ENCODE peak calls at places on chromosomes 3 and 15, in eight cellular contexts. One of them, this sample, is unnamed.

GRCh38 chr3:121998588-121999473 is 23.2 kb downstream of the ILDR1 start:
- DNase-seq in naive thymus-derived CD8-positive, alpha-beta T cell: no peak
- DNase-seq in nephron progenitor cell: no peak
- DNase-seq in heart left ventricle: no peak
- DNase-seq in mucosa of gallbladder: no peak
- DNase-seq in G401: no peak
- DNase-seq in Panc1: no peak
- DNase-seq in ELR: no peak
- DNase-seq in this sample: no peak

GRCh38 chr3:126105691-126106187 is 21.8 kb upstream of the SLC41A3 start:
- DNase-seq in nephron progenitor cell: no peak
- DNase-seq in mucosa of gallbladder: no peak
- DNase-seq in naive thymus-derived CD8-positive, alpha-beta T cell: peak
- DNase-seq in G401: no peak
- DNase-seq in Panc1: no peak
- DNase-seq in heart left ventricle: no peak
- DNase-seq in ELR: no peak
- DNase-seq in this sample: no peak

GRCh38 chr15:91821458-91821857 is 32.0 kb upstream of the SLCO3A1 start:
- DNase-seq in G401: no peak
- DNase-seq in heart left ventricle: no peak
- DNase-seq in naive thymus-derived CD8-positive, alpha-beta T cell: no peak
- DNase-seq in nephron progenitor cell: no peak
- DNase-seq in ELR: no peak
- DNase-seq in Panc1: no peak
- DNase-seq in mucosa of gallbladder: no peak
- DNase-seq in this sample: no peak

GRCh38 chr3:11690863-11691833 is 47.4 kb upstream of the VGLL4 start:
- DNase-seq in nephron progenitor cell: no peak
- DNase-seq in naive thymus-derived CD8-positive, alpha-beta T cell: no peak
- DNase-seq in heart left ventricle: no peak
- DNase-seq in G401: no peak
- DNase-seq in Panc1: no peak
- DNase-seq in mucosa of gallbladder: no peak
- DNase-seq in ELR: peak
- DNase-seq in this sample: no peak

GRCh38 chr3:12148183-12148940 is 10.3 kb downstream of the TIMP4 start:
- DNase-seq in Panc1: no peak
- DNase-seq in G401: peak
- DNase-seq in heart left ventricle: peak
- DNase-seq in mucosa of gallbladder: no peak
- DNase-seq in ELR: no peak
- DNase-seq in naive thymus-derived CD8-positive, alpha-beta T cell: no peak
- DNase-seq in nephron progenitor cell: no peak
- DNase-seq in this sample: no peak

GRCh38 chr15:74402873-74403589 is 30.7 kb downstream of the SEMA7A start:
- DNase-seq in nephron progenitor cell: no peak
- DNase-seq in G401: no peak
- DNase-seq in Panc1: no peak
- DNase-seq in mucosa of gallbladder: peak
- DNase-seq in naive thymus-derived CD8-positive, alpha-beta T cell: peak
- DNase-seq in heart left ventricle: no peak
- DNase-seq in ELR: no peak
- DNase-seq in this sample: no peak

GRCh38 chr3:98733055-98733777 is 29.9 kb upstream of the ST3GAL6 start:
- DNase-seq in ELR: peak
- DNase-seq in heart left ventricle: peak
- DNase-seq in Panc1: no peak
- DNase-seq in nephron progenitor cell: peak
- DNase-seq in naive thymus-derived CD8-positive, alpha-beta T cell: peak
- DNase-seq in mucosa of gallbladder: no peak
- DNase-seq in G401: peak
- DNase-seq in this sample: peak

GRCh38 chr3:101340591-101340990 is 20.2 kb upstream of the IMPG2 start:
- DNase-seq in G401: no peak
- DNase-seq in ELR: peak
- DNase-seq in nephron progenitor cell: no peak
- DNase-seq in naive thymus-derived CD8-positive, alpha-beta T cell: no peak
- DNase-seq in heart left ventricle: no peak
- DNase-seq in Panc1: no peak
- DNase-seq in mucosa of gallbladder: no peak
- DNase-seq in this sample: no peak

GRCh38 chr15:31275331-31276262 is 51.0 kb upstream of the KLF13 start:
- DNase-seq in Panc1: no peak
- DNase-seq in heart left ventricle: peak
- DNase-seq in ELR: no peak
- DNase-seq in nephron progenitor cell: no peak
- DNase-seq in naive thymus-derived CD8-positive, alpha-beta T cell: no peak
- DNase-seq in mucosa of gallbladder: peak
- DNase-seq in G401: peak
- DNase-seq in this sample: peak

GRCh38 chr3:187261541-187261969 is 30.0 kb downstream of the MASP1 start:
- DNase-seq in nephron progenitor cell: no peak
- DNase-seq in G401: no peak
- DNase-seq in mucosa of gallbladder: no peak
- DNase-seq in ELR: peak
- DNase-seq in heart left ventricle: no peak
- DNase-seq in Panc1: no peak
- DNase-seq in naive thymus-derived CD8-positive, alpha-beta T cell: no peak
- DNase-seq in this sample: no peak

GRCh38 chr3:126481808-126482502 is 6.3 kb upstream of the ZXDC start:
- DNase-seq in Panc1: no peak
- DNase-seq in heart left ventricle: no peak
- DNase-seq in nephron progenitor cell: no peak
- DNase-seq in naive thymus-derived CD8-positive, alpha-beta T cell: no peak
- DNase-seq in mucosa of gallbladder: no peak
- DNase-seq in G401: peak
- DNase-seq in ELR: peak
- DNase-seq in this sample: no peak

GRCh38 chr3:49871536-49872157 is 1.9 kb upstream of the CAMKV start:
- DNase-seq in naive thymus-derived CD8-positive, alpha-beta T cell: no peak
- DNase-seq in ELR: no peak
- DNase-seq in mucosa of gallbladder: no peak
- DNase-seq in G401: no peak
- DNase-seq in nephron progenitor cell: no peak
- DNase-seq in heart left ventricle: no peak
- DNase-seq in Panc1: no peak
- DNase-seq in this sample: no peak

GRCh38 chr15:23869391-23869790 is 182.3 kb upstream of the NDN start:
- DNase-seq in Panc1: no peak
- DNase-seq in naive thymus-derived CD8-positive, alpha-beta T cell: no peak
- DNase-seq in nephron progenitor cell: peak
- DNase-seq in heart left ventricle: no peak
- DNase-seq in mucosa of gallbladder: peak
- DNase-seq in ELR: no peak
- DNase-seq in G401: no peak
- DNase-seq in this sample: no peak

GRCh38 chr3:127050733-127051132 is 67.8 kb downstream of the PLXNA1 start:
- DNase-seq in ELR: no peak
- DNase-seq in heart left ventricle: no peak
- DNase-seq in Panc1: no peak
- DNase-seq in naive thymus-derived CD8-positive, alpha-beta T cell: no peak
- DNase-seq in nephron progenitor cell: no peak
- DNase-seq in G401: no peak
- DNase-seq in mucosa of gallbladder: no peak
- DNase-seq in this sample: no peak

GRCh38 chr3:58743296-58743695 is 76.7 kb upstream of the FAM3D start:
- DNase-seq in Panc1: no peak
- DNase-seq in mucosa of gallbladder: no peak
- DNase-seq in nephron progenitor cell: no peak
- DNase-seq in naive thymus-derived CD8-positive, alpha-beta T cell: no peak
- DNase-seq in heart left ventricle: no peak
- DNase-seq in G401: no peak
- DNase-seq in ELR: no peak
- DNase-seq in this sample: no peak

GRCh38 chr15:36598529-36599177 is 19.2 kb downstream of the CDIN1 start:
- DNase-seq in nephron progenitor cell: no peak
- DNase-seq in mucosa of gallbladder: no peak
- DNase-seq in ELR: no peak
- DNase-seq in Panc1: no peak
- DNase-seq in naive thymus-derived CD8-positive, alpha-beta T cell: no peak
- DNase-seq in heart left ventricle: no peak
- DNase-seq in G401: no peak
- DNase-seq in this sample: no peak

GRCh38 chr3:48952510-48953118 is 34.0 kb downstream of the ARIH2 start:
- DNase-seq in ELR: peak
- DNase-seq in Panc1: no peak
- DNase-seq in G401: peak
- DNase-seq in naive thymus-derived CD8-positive, alpha-beta T cell: peak
- DNase-seq in mucosa of gallbladder: peak
- DNase-seq in nephron progenitor cell: peak
- DNase-seq in heart left ventricle: peak
- DNase-seq in this sample: peak

GRCh38 chr3:184039414-184039813 is 7.9 kb downstream of the HTR3D start:
- DNase-seq in G401: no peak
- DNase-seq in naive thymus-derived CD8-positive, alpha-beta T cell: no peak
- DNase-seq in ELR: no peak
- DNase-seq in Panc1: no peak
- DNase-seq in mucosa of gallbladder: no peak
- DNase-seq in nephron progenitor cell: no peak
- DNase-seq in heart left ventricle: no peak
- DNase-seq in this sample: no peak

GRCh38 chr3:105368575-105369500 is 2.1 kb downstream of the ALCAM start:
- DNase-seq in heart left ventricle: no peak
- DNase-seq in G401: peak
- DNase-seq in naive thymus-derived CD8-positive, alpha-beta T cell: peak
- DNase-seq in ELR: peak
- DNase-seq in nephron progenitor cell: peak
- DNase-seq in Panc1: peak
- DNase-seq in mucosa of gallbladder: peak
- DNase-seq in this sample: peak

GRCh38 chr3:197234947-197235914 is 63.2 kb downstream of the DLG1 start:
- DNase-seq in mucosa of gallbladder: no peak
- DNase-seq in G401: no peak
- DNase-seq in heart left ventricle: no peak
- DNase-seq in Panc1: no peak
- DNase-seq in ELR: no peak
- DNase-seq in naive thymus-derived CD8-positive, alpha-beta T cell: no peak
- DNase-seq in nephron progenitor cell: no peak
- DNase-seq in this sample: no peak

GRCh38 chr3:125107861-125108567 is 52.2 kb upstream of the HEG1 start:
- DNase-seq in mucosa of gallbladder: no peak
- DNase-seq in ELR: peak
- DNase-seq in nephron progenitor cell: no peak
- DNase-seq in Panc1: no peak
- DNase-seq in heart left ventricle: no peak
- DNase-seq in G401: no peak
- DNase-seq in naive thymus-derived CD8-positive, alpha-beta T cell: no peak
- DNase-seq in this sample: no peak

GRCh38 chr15:63638828-63639227 is 41.6 kb downstream of the FBXL22 start:
- DNase-seq in ELR: no peak
- DNase-seq in Panc1: no peak
- DNase-seq in G401: no peak
- DNase-seq in nephron progenitor cell: no peak
- DNase-seq in naive thymus-derived CD8-positive, alpha-beta T cell: no peak
- DNase-seq in heart left ventricle: no peak
- DNase-seq in mucosa of gallbladder: no peak
- DNase-seq in this sample: no peak

GRCh38 chr15:92907229-92907628 is 7.1 kb downstream of the CHD2 start:
- DNase-seq in nephron progenitor cell: no peak
- DNase-seq in heart left ventricle: no peak
- DNase-seq in Panc1: no peak
- DNase-seq in G401: no peak
- DNase-seq in naive thymus-derived CD8-positive, alpha-beta T cell: no peak
- DNase-seq in ELR: peak
- DNase-seq in mucosa of gallbladder: no peak
- DNase-seq in this sample: peak

GRCh38 chr15:34802371-34802770 is 7.0 kb upstream of the ACTC1 start:
- DNase-seq in G401: no peak
- DNase-seq in Panc1: no peak
- DNase-seq in naive thymus-derived CD8-positive, alpha-beta T cell: no peak
- DNase-seq in nephron progenitor cell: no peak
- DNase-seq in heart left ventricle: no peak
- DNase-seq in ELR: no peak
- DNase-seq in mucosa of gallbladder: no peak
- DNase-seq in this sample: no peak

GRCh38 chr3:50503504-50503903 is at the start of gene CACNA2D2:
- DNase-seq in nephron progenitor cell: peak
- DNase-seq in G401: peak
- DNase-seq in ELR: peak
- DNase-seq in naive thymus-derived CD8-positive, alpha-beta T cell: peak
- DNase-seq in Panc1: no peak
- DNase-seq in heart left ventricle: peak
- DNase-seq in mucosa of gallbladder: peak
- DNase-seq in this sample: peak

GRCh38 chr3:45929042-45929679 is 14.1 kb upstream of the CXCR6 start:
- DNase-seq in heart left ventricle: no peak
- DNase-seq in G401: peak
- DNase-seq in naive thymus-derived CD8-positive, alpha-beta T cell: peak
- DNase-seq in Panc1: peak
- DNase-seq in ELR: peak
- DNase-seq in mucosa of gallbladder: no peak
- DNase-seq in nephron progenitor cell: peak
- DNase-seq in this sample: no peak

GRCh38 chr3:172087198-172087597 is 47.8 kb downstream of the FNDC3B start:
- DNase-seq in nephron progenitor cell: no peak
- DNase-seq in naive thymus-derived CD8-positive, alpha-beta T cell: no peak
- DNase-seq in mucosa of gallbladder: no peak
- DNase-seq in G401: no peak
- DNase-seq in heart left ventricle: no peak
- DNase-seq in Panc1: no peak
- DNase-seq in ELR: no peak
- DNase-seq in this sample: no peak

This sample was measured in prostate gland.